ENCODE peak calls at places on chromosomes 13 and 19, in nine cellular contexts. U is GF-D8; H is EH; R is MCF 10A; A is GM12865; N is fibroblast of gingiva; T is uterus; X is activated naive CD4-positive, alpha-beta T cell treated with anti-CD3 and anti-CD28 coated beads, Interleukin-2, amount 10 ng/mL, durations not matched to agents 7 days and 5 days; G is sciatic nerve. Q is an unnamed sample.

GRCh38 chr13:39531646-39532045 is 71.3 kb downstream of the LHFPL6 start:
- DNase-seq in U (no peak), H (peak), R (peak), A (no peak), N (peak), T (no peak), X (no peak), G (no peak), Q (no peak)

GRCh38 chr19:42335374-42335936 is 10.0 kb downstream of the MEGF8 start:
- DNase-seq in U (peak), H (no peak), R (no peak), A (no peak), N (no peak), T (no peak), X (no peak), G (no peak), Q (no peak)

GRCh38 chr13:48232420-48233096 is 448 bp upstream of the ITM2B start:
- DNase-seq in U (no peak), H (peak), R (no peak), A (no peak), N (no peak), T (peak), X (no peak), G (no peak), Q (no peak)

GRCh38 chr13:67267136-67267535 is 37.0 kb upstream of the PCDH9 start:
- DNase-seq in U (no peak), H (peak), R (no peak), A (no peak), N (peak), T (no peak), X (no peak), G (no peak), Q (no peak)

GRCh38 chr19:30326076-30326710 is 46.0 kb upstream of the ZNF536 start:
- DNase-seq in U (no peak), H (no peak), R (no peak), A (no peak), N (no peak), T (peak), X (no peak), G (no peak), Q (no peak)

GRCh38 chr13:114032121-114032799 is 58.4 kb upstream of the C13orf46 start:
- DNase-seq in U (no peak), H (peak), R (no peak), A (no peak), N (peak), T (peak), X (no peak), G (no peak), Q (no peak)

GRCh38 chr19:34998777-34999497 is 1.2 kb upstream of the GRAMD1A start:
- DNase-seq in U (no peak), H (no peak), R (no peak), A (no peak), N (no peak), T (no peak), X (no peak), G (no peak), Q (no peak)

GRCh38 chr19:46784262-46785053 is 3.9 kb downstream of the SLC1A5 start:
- DNase-seq in U (peak), H (peak), R (peak), A (peak), N (peak), T (peak), X (peak), G (peak), Q (no peak)

GRCh38 chr13:29465741-29466293 is 129.7 kb downstream of the SLC7A1 start:
- DNase-seq in U (no peak), H (peak), R (peak), A (no peak), N (peak), T (peak), X (no peak), G (peak), Q (no peak)

GRCh38 chr13:44068737-44069136 is 189.0 kb downstream of the LACC1 start:
- DNase-seq in U (no peak), H (peak), R (peak), A (no peak), N (peak), T (no peak), X (no peak), G (no peak), Q (no peak)

GRCh38 chr19:11445141-11445540 is 9.7 kb downstream of the PRKCSH start:
- DNase-seq in U (no peak), H (no peak), R (no peak), A (no peak), N (no peak), T (no peak), X (no peak), G (no peak), Q (no peak)

GRCh38 chr13:50731400-50731799 is 112.1 kb downstream of the DLEU7 start:
- DNase-seq in U (no peak), H (peak), R (peak), A (peak), N (peak), T (no peak), X (no peak), G (no peak), Q (no peak)

GRCh38 chr19:46288896-46289588 is 7.8 kb upstream of the HIF3A start:
- DNase-seq in U (no peak), H (peak), R (peak), A (no peak), N (peak), T (no peak), X (no peak), G (no peak), Q (no peak)

GRCh38 chr13:75812751-75813181 is 176.6 kb downstream of the LMO7 start:
- DNase-seq in U (no peak), H (peak), R (no peak), A (no peak), N (no peak), T (no peak), X (no peak), G (no peak), Q (no peak)

GRCh38 chr13:61111529-61111928 is 304.1 kb downstream of the PCDH20 start:
- DNase-seq in U (no peak), H (no peak), R (no peak), A (no peak), N (no peak), T (no peak), X (no peak), G (no peak), Q (no peak)

GRCh38 chr13:110498327-110498726 is 63.2 kb downstream of the RAB20 start:
- DNase-seq in U (no peak), H (peak), R (no peak), A (no peak), N (no peak), T (no peak), X (no peak), G (no peak), Q (no peak)

GRCh38 chr13:31322025-31322424 is 122.2 kb downstream of the B3GLCT start:
- DNase-seq in U (no peak), H (no peak), R (peak), A (peak), N (peak), T (peak), X (no peak), G (no peak), Q (no peak)

GRCh38 chr19:37999309-38000213 is 92.6 kb downstream of the SIPA1L3 start:
- DNase-seq in U (no peak), H (peak), R (peak), A (no peak), N (peak), T (no peak), X (no peak), G (peak), Q (no peak)

GRCh38 chr19:12090807-12091206 is 26.3 kb downstream of the ZNF844 start:
- DNase-seq in U (peak), H (peak), R (no peak), A (peak), N (peak), T (peak), X (peak), G (peak), Q (peak)

GRCh38 chr13:25948910-25949309 is 102.9 kb downstream of the SHISA2 start:
- DNase-seq in U (no peak), H (no peak), R (no peak), A (no peak), N (no peak), T (no peak), X (no peak), G (no peak), Q (no peak)

GRCh38 chr13:104318121-104318520 is 1251.9 kb upstream of the SLC10A2 start:
- DNase-seq in U (no peak), H (no peak), R (peak), A (no peak), N (no peak), T (no peak), X (no peak), G (no peak), Q (peak)

GRCh38 chr19:29598036-29598435 is 8.0 kb upstream of the POP4 start:
- DNase-seq in U (no peak), H (no peak), R (no peak), A (no peak), N (no peak), T (no peak), X (no peak), G (no peak), Q (no peak)

GRCh38 chr13:24050796-24051715 is 109.5 kb upstream of the SPATA13 start:
- DNase-seq in U (no peak), H (no peak), R (no peak), A (no peak), N (no peak), T (no peak), X (no peak), G (no peak), Q (no peak)

GRCh38 chr13:25943081-25943480 is 108.7 kb downstream of the SHISA2 start:
- DNase-seq in U (no peak), H (no peak), R (no peak), A (no peak), N (no peak), T (no peak), X (no peak), G (no peak), Q (no peak)

GRCh38 chr19:55165952-55166529 is 372 bp downstream of the DNAAF3 start:
- DNase-seq in U (peak), H (peak), R (peak), A (peak), N (peak), T (no peak), X (peak), G (no peak), Q (peak)

GRCh38 chr19:33400856-33401682 is 27.6 kb downstream of the CEBPG start:
- DNase-seq in U (no peak), H (no peak), R (no peak), A (no peak), N (no peak), T (no peak), X (no peak), G (peak), Q (no peak)

GRCh38 chr13:23320926-23321533 is 112.5 kb downstream of the SACS start:
- DNase-seq in U (no peak), H (no peak), R (no peak), A (no peak), N (no peak), T (no peak), X (no peak), G (no peak), Q (no peak)

GRCh38 chr19:56670961-56671612 is 470 bp downstream of the ZNF835 start:
- DNase-seq in U (no peak), H (no peak), R (no peak), A (no peak), N (no peak), T (no peak), X (no peak), G (no peak), Q (no peak)

GRCh38 chr13:20819715-20820114 is 46.0 kb upstream of the EEF1AKMT1 start:
- DNase-seq in U (no peak), H (no peak), R (no peak), A (no peak), N (no peak), T (no peak), X (no peak), G (no peak), Q (no peak)

GRCh38 chr13:33927315-33927714 is 109.4 kb downstream of the RFC3 start:
- DNase-seq in U (no peak), H (peak), R (peak), A (no peak), N (peak), T (no peak), X (no peak), G (no peak), Q (no peak)

GRCh38 chr19:38892841-38893240 is 6.6 kb downstream of the SIRT2 start:
- DNase-seq in U (no peak), H (no peak), R (no peak), A (no peak), N (no peak), T (no peak), X (no peak), G (no peak), Q (no peak)